ENCODE peak calls at places on chromosomes 2 and 18, in seven cellular contexts. U is mesendoderm, Y is IMR-90, S is H1, B is neuronal stem cell, H is H9, M is trophoblast cell. A is an unnamed sample.

GRCh38 chr18:13611058-13611615 is 115.2 kb downstream of the FAM210A start:
- DNase-seq in S (no peak), H (peak; percentile 27), M (peak; percentile 85), B (peak; percentile 24), Y (peak; percentile 13), U (peak; percentile 71), A (no peak)

GRCh38 chr18:23970161-23971153 is 44.1 kb upstream of the TTC39C start:
- DNase-seq in H (no peak), S (no peak), Y (no peak), M (peak; percentile 91), U (no peak), B (no peak), A (no peak)

GRCh38 chr2:183269956-183270355 is 145.7 kb downstream of the NUP35 start:
- DNase-seq in B (no peak), M (no peak), Y (no peak), H (no peak), U (no peak), S (no peak), A (no peak)

GRCh38 chr18:57959278-57959677 is 84.7 kb upstream of the NEDD4L start:
- DNase-seq in U (peak; percentile 65), H (peak; percentile 46), M (no peak), S (no peak), B (peak; percentile 17), Y (peak; percentile 62), A (peak; percentile 33)

GRCh38 chr18:62144338-62144737 is 42.5 kb downstream of the PIGN start:
- DNase-seq in M (no peak), S (no peak), B (no peak), H (no peak), Y (no peak), U (no peak), A (no peak)

GRCh38 chr2:219109468-219109867 is 48.7 kb upstream of the IHH start:
- DNase-seq in U (peak; percentile 83), M (no peak), S (peak; percentile 27), B (peak; percentile 45), Y (no peak), H (peak; percentile 81), A (no peak)

GRCh38 chr18:63445067-63445466 is 22.8 kb upstream of the VPS4B start:
- DNase-seq in M (no peak), Y (no peak), B (no peak), S (no peak), H (no peak), U (no peak), A (no peak)

GRCh38 chr2:150417278-150417677 is 70.2 kb downstream of the RND3 start:
- DNase-seq in S (no peak), M (no peak), Y (no peak), B (no peak), U (peak; percentile 16), H (no peak), A (no peak)

GRCh38 chr2:99216096-99216495 is 35.1 kb downstream of the MRPL30 start:
- DNase-seq in U (no peak), H (no peak), B (no peak), Y (no peak), S (no peak), M (no peak), A (no peak)

GRCh38 chr2:64905338-64906024 is 83.7 kb upstream of the SLC1A4 start:
- DNase-seq in M (no peak), B (no peak), U (no peak), Y (no peak), S (no peak), H (no peak), A (no peak)

GRCh38 chr2:147463881-147464520 is 380.8 kb upstream of the ACVR2A start:
- DNase-seq in M (no peak), U (peak; percentile 70), Y (no peak), H (no peak), S (no peak), B (no peak), A (no peak)

GRCh38 chr2:24409166-24409565 is 48.8 kb upstream of the ITSN2 start:
- DNase-seq in H (no peak), S (no peak), Y (no peak), B (no peak), M (no peak), U (no peak), A (no peak)

GRCh38 chr18:78430171-78430857 is 549.3 kb upstream of the SALL3 start:
- DNase-seq in H (no peak), U (no peak), Y (no peak), B (no peak), M (no peak), S (no peak), A (no peak)

GRCh38 chr2:219661955-219662395 is 34.5 kb downstream of the SLC4A3 start:
- DNase-seq in S (no peak), B (no peak), M (peak; percentile 93), H (peak; percentile 26), Y (peak; percentile 75), U (peak; percentile 75), A (peak; percentile 21)

GRCh38 chr2:17621781-17622180 is 81.3 kb downstream of the VSNL1 start:
- DNase-seq in B (no peak), M (no peak), Y (peak; percentile 65), H (no peak), S (no peak), U (no peak), A (peak; percentile 15)

GRCh38 chr2:121917143-121917542 is 161.7 kb downstream of the TSN start:
- DNase-seq in B (no peak), M (no peak), S (no peak), H (no peak), Y (no peak), U (no peak), A (no peak)

GRCh38 chr2:207768168-207768890 is 1.4 kb downstream of the FZD5 start:
- DNase-seq in U (peak; percentile 78), B (peak; percentile 44), Y (no peak), M (peak; percentile 58), S (no peak), H (peak; percentile 42), A (peak; percentile 65)

GRCh38 chr2:143258126-143258892 is 129.1 kb downstream of the ARHGAP15 start:
- DNase-seq in B (no peak), H (no peak), Y (no peak), S (no peak), M (no peak), U (peak; percentile 67), A (no peak)
- H3K18ac ChIP-seq in B (no peak overlapping the region), H (no peak overlapping the region), Y (no peak overlapping the region), S (no peak overlapping the region), M (no peak overlapping the region), U (no peak overlapping the region), A (no peak overlapping the region)

GRCh38 chr2:1613731-1614354 is 130.5 kb downstream of the PXDN start:
- DNase-seq in U (peak; percentile 68), M (no peak), B (no peak), H (peak; percentile 64), Y (peak; percentile 45), S (no peak), A (peak; percentile 54)
- H3K4me1 ChIP-seq in U (peaks cover 8% of the 10 kb centered on the region), M (peaks cover 11% of the 10 kb centered on the region), B (peaks cover 14% of the 10 kb centered on the region), H (peaks cover 10% of the 10 kb centered on the region), Y (peaks cover 4% of the 10 kb centered on the region), S (peaks cover 30% of the 10 kb centered on the region), A (peaks cover 30% of the 10 kb centered on the region)

GRCh38 chr2:26480751-26481380 is 2.9 kb upstream of the OTOF start:
- DNase-seq in H (no peak), B (no peak), U (no peak), S (no peak), M (no peak), Y (no peak), A (no peak)
- H3K9ac ChIP-seq in H (no peak overlapping the region), B (peak overlapping the region; percentile 34), U (no peak overlapping the region), S (no peak overlapping the region), M (no peak overlapping the region), Y (no peak overlapping the region), A (no peak overlapping the region)

GRCh38 chr18:313931-314330 is 46.1 kb upstream of the THOC1 start:
- DNase-seq in H (no peak), U (peak; percentile 90), M (no peak), B (no peak), Y (no peak), S (no peak), A (no peak)
- H3K18ac ChIP-seq in H (no peak overlapping the region), U (no peak overlapping the region), M (no peak overlapping the region), B (no peak overlapping the region), Y (no peak overlapping the region), S (no peak overlapping the region), A (no peak overlapping the region)

DNA sequence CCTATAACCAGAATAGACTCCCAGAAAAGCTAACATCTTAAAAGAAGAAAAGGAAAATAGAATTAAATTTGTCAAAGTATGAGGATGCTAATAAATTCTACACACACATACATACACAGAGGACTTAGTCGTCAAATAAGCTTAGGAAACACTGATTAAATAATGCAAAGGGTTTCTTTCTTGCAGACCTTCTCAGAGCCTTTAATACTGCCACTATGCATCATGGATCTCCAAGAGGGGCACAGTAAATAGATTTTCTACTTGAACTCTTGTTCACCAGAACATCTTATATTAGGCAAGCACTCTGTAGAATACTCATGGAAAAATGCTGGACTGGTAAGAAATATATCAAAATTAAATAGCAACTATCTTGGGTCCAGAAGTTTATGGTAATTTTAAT is 69.4 kb downstream of the ANKRD44 start:
- DNase-seq in U (no peak), M (no peak), S (no peak), Y (no peak), H (no peak), B (no peak), A (no peak)
- H3K4me1 ChIP-seq in U (no peaks in the 10 kb centered on the region), M (peaks cover 3% of the 10 kb centered on the region), S (no peaks in the 10 kb centered on the region), Y (no peaks in the 10 kb centered on the region), H (no peaks in the 10 kb centered on the region), B (peaks cover 2% of the 10 kb centered on the region), A (no peaks in the 10 kb centered on the region)

DNA sequence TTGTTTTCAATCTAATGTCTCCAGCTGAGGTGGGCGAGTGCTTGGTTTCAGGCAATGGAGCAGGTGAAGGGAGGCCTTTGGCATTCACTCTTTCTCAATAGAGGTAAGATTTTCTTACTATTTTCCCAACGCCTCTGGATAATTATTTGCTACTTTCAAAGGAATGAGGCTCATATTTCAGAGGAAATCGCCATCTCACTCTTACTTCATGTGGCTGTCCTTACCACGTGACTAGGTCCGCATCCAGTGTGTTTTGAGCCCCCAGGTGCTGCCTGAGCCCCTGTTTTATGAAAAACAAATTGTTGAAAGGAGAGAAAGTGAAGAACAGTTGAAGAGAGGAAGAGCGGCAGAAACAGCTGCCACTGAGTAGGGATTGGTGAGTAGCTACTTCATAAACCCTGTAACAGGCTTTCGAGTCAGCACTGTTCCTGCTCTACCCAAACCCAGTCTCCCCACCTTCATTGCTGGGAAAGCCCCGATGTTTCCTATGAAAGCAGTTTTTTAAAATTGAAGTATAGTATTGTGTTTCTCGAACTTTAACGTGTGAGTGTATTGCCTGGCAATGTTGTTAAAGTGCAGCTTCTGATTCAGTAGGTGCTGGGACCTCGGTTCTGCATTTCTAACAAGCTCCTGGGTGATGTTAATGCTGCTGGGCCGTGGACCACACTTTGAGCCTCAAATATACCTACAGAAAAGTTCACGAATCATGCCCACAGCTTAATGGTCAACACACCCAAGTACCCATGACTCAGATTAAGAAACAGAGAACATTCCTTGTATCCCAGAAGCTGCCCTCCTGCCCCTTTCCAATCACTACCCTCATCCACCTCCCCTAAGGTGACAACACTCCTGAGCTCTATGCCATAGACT is 39.6 kb downstream of the TMEM177 start:
- DNase-seq in H (no peak), M (no peak), S (no peak), Y (no peak), U (no peak), B (no peak), A (no peak)
- H3K9ac ChIP-seq in H (no peak overlapping the region), M (no peak overlapping the region), S (no peak overlapping the region), Y (no peak overlapping the region), U (no peak overlapping the region), B (no peak overlapping the region), A (no peak overlapping the region)

A was measured in mesenchymal stem cell.